ENCODE peak calls at places on chromosomes 16 and 17, in four cellular contexts. H, P, T and K are unnamed samples.

GRCh38 chr16:65697516-65697915 is 575.7 kb upstream of the CDH11 start:
- DNase-seq in H (no peak), T (no peak), P (no peak), K (no peak)

GRCh38 chr16:68520649-68521086 is 18.4 kb upstream of the ZFP90 start:
- DNase-seq in T (peak), P (peak), H (peak), K (peak)

GRCh38 chr17:57913576-57914273 is 41.5 kb downstream of the CUEDC1 start:
- DNase-seq in P (no peak), T (no peak), H (peak), K (no peak)

GRCh38 chr17:3043737-3044365 is 19.6 kb downstream of the OR1D5 start:
- DNase-seq in H (peak), T (no peak), P (no peak), K (no peak)

GRCh38 chr17:28712037-28712704 is 483 bp upstream of the PROCA1 start:
- DNase-seq in P (no peak), H (no peak), T (no peak), K (no peak)

GRCh38 chr16:66359811-66360608 is 6.5 kb upstream of the CDH5 start:
- DNase-seq in T (peak), H (no peak), P (no peak), K (no peak)

GRCh38 chr17:44122825-44123355 is 551 bp downstream of the HDAC5 start:
- DNase-seq in H (no peak), P (no peak), T (no peak), K (no peak)

GRCh38 chr17:41835800-41836549 is at the start of gene NT5C3B:
- DNase-seq in H (peak), P (peak), T (peak), K (peak)

GRCh38 chr16:27313422-27314160 is at the start of gene IL4R:
- DNase-seq in H (peak), P (peak), T (peak), K (peak)

GRCh38 chr17:65527381-65527780 is 34.1 kb downstream of the AXIN2 start:
- DNase-seq in P (no peak), H (no peak), T (no peak), K (no peak)

GRCh38 chr17:19270347-19270950 is 33.3 kb downstream of the EPN2 start:
- DNase-seq in T (no peak), P (no peak), H (no peak), K (no peak)

GRCh38 chr17:15946611-15947120 is 1.7 kb downstream of the ADORA2B start:
- DNase-seq in T (peak), H (no peak), P (peak), K (no peak)

GRCh38 chr16:75682308-75682707 is 5.5 kb upstream of the CPHXL2 start:
- DNase-seq in T (no peak), P (no peak), H (no peak), K (no peak)
- H3K4me3 ChIP-seq in T (no peak), P (no peak), H (no peak), K (no peak)

DNA sequence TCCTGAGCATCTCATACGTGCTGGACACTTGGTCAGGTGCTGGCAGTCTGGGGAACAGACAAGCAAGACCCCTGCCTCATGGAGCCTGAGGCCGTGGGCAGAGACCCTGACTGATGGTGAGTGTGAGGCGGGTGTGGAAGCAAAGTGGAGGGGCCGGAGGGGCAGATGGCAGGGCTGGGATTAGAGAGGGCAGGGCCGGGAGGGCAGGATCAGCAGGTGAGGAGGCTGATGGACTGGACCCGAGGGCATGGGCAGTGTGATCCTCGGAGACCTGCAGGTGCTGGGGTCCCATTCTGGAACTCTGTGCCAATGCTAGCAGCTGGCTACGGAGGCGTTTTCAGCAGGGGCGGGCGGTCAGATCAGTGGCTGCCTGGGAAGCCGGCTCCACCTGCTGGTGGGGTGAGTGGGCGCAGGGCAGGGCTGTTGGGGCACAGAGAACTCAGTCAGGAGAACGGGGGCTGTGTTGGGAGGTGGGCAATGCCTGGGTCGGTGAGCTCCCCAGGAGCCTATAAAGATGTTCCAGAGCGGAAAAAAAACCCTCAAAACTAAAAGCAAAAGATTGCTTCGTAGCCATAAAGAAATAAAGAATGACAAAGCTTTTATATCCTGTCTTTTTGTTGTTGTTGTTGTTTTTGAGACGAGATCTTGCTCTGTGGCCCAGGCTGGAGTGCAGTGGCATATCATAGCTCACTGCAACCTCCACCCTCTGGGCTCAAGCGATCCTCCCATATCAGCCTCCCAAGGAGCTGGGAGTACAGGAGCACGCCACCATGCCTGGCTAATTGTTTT is 8.9 kb upstream of the C16orf74 start:
- DNase-seq in H (no peak), T (no peak), P (no peak), K (no peak)
- TF ChIP-seq CTCF in H (peak), T (peak), P (peak), K (peak)

DNA sequence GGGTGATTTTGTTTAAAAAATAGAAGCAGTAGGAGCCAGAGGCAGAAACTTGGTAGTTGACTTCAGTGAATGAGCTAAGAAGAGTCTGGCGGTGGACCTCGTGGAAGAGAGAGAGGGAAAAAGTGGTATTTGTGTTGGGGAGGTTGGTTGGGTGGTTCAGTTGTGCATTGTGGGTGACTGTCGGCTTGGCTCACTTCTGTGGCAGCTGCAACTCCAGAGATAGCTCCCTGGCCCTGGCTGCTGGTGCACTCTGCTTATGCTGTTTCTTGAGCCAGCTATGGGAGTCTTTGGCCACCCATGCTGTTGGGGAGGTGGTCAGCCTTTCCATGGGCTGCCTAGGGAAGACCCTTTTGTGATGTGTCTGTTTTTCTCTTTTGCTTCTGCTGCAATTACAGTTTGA is 50.4 kb upstream of the CRISPLD2 start:
- DNase-seq in T (no peak), P (no peak), H (no peak), K (no peak)
- H3K4me3 ChIP-seq in T (no peak), P (no peak), H (no peak), K (no peak)

GRCh38 chr17:78186689-78187595 is at the start of the genes AFMID and TK1:
- DNase-seq in T (peak), H (peak), P (peak), K (peak)
- TF ChIP-seq CTCF in T (peak), H (peak), P (peak), K (peak)

GRCh38 chr16:19884021-19884485 is 595 bp downstream of the GPRC5B start:
- DNase-seq in T (no peak), P (no peak), H (no peak), K (no peak)
- H3K4me3 ChIP-seq in T (peak), P (peak), H (peak), K (peak)

GRCh38 chr16:14286381-14287230 is 215.5 kb downstream of the MRTFB start:
- DNase-seq in T (no peak), H (no peak), P (no peak), K (peak)
- TF ChIP-seq CTCF in T (no peak), H (no peak), P (no peak), K (no peak)

DNA sequence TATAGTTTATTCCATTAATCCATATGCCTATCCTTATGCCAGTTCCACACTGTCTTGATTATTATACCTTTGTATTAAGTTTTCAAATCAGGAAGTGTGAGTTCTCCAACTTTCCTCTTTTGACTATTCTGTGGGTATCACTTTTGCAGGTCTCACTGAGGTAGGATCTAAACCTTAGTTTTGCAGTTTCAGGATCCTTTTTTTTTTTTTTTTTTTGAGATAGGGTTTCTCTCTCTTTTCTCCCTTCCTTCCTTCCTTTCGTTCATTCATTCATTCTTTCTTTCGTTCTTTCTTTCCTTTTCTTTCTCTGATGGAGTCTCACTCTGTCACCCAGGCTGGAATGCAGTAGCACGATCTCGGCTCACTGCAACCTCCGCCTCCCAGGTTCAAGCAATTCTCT is 71.6 kb downstream of the CHD9 start:
- DNase-seq in H (no peak), T (no peak), P (no peak), K (no peak)
- H3K4me3 ChIP-seq in H (no peak), T (no peak), P (no peak), K (no peak)

DNA sequence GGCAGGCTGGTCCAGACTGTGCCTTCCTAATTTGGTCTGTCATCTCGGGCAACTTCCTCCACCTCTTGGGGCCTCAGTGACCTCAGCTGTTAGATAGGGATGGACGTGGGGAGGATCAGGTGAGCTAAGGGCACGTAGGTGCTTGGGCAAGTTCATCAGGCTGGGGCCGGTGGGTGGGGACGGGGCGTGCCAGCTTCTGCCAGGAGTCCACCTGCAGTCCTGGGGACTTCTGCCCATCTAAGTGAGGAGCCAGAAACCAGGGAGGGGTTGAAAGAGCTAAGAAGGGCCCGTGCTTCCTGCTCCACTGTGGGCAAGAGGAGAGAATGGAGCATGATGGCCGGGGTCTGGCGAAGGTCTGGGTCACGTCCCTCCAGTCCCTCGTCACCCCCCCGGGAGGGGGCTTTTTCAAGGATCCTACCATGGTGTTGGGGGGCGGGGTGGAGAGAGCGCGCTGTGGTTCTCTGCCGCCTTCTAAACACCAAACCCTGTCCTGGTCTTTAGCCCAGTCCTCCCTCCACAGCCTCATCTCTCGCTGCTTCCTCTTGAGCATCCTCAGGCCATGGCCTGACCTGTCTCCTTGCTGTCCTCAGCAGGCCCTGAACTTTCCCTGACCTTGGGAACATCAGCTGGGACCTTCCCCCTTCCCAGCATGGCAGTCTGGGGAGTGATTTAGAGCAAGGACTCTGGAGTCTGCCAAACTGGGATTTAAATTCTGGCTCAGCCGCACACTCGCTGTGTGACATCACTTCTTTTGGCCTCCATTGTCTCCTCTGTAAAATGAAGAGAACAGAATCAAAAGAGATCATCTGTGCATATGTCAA is 21.6 kb downstream of the SPNS2 start:
- DNase-seq in H (no peak), P (peak), T (peak), K (no peak)
- TF ChIP-seq CTCF in H (no peak), P (no peak), T (no peak), K (no peak)

DNA sequence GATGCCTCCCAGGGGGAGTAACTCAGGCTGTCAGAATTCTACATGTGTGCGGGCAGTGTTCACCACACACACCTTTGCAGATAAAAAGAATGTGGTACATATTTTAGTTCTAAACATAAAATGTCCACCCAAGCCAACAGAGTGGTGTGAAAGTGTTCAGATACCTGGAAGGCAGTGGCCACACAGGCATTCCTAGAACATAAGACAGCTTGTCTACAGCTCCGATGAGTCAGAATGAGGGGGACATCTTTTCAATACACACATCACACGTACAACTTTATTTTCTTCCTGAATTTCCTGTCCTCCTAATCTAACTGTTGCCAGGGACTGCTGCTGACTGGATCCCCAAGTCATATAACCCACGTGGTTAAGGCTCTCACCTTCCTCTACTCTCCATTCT is 142.3 kb downstream of the ZFHX3 start:
- DNase-seq in H (peak), P (no peak), T (no peak), K (peak)
- H3K4me3 ChIP-seq in H (no peak), P (no peak), T (no peak), K (no peak)

GRCh38 chr16:89168381-89169189 is 3.0 kb upstream of the CDH15 start:
- DNase-seq in T (no peak), H (no peak), P (no peak), K (no peak)
- TF ChIP-seq CTCF in T (no peak), H (peak), P (no peak), K (no peak)